ENCODE peak calls at places on chromosomes 2 and 18, in five cellular contexts. One of them, this sample, is unnamed.

GRCh38 chr2:70767699-70768584 is at the start of gene ADD2:
- DNase-seq in stomach: no peak
- DNase-seq in AG04450: no peak
- DNase-seq in A549: peak
- DNase-seq in right cardiac atrium: peak
- DNase-seq in this sample: peak

GRCh38 chr2:107419191-107419590 is 407.5 kb upstream of the RGPD4 start:
- DNase-seq in stomach: no peak
- DNase-seq in AG04450: no peak
- DNase-seq in A549: no peak
- DNase-seq in right cardiac atrium: no peak
- DNase-seq in this sample: no peak

GRCh38 chr2:168903888-168904287 is 2.8 kb downstream of the G6PC2 start:
- DNase-seq in stomach: no peak
- DNase-seq in AG04450: no peak
- DNase-seq in A549: no peak
- DNase-seq in right cardiac atrium: no peak
- DNase-seq in this sample: no peak

GRCh38 chr18:22170421-22171262 is 1.3 kb downstream of the GATA6 start:
- DNase-seq in stomach: no peak
- DNase-seq in AG04450: peak
- DNase-seq in A549: peak
- DNase-seq in right cardiac atrium: peak
- DNase-seq in this sample: peak

GRCh38 chr2:72851333-72851732 is 25.5 kb upstream of the EXOC6B start:
- DNase-seq in stomach: no peak
- DNase-seq in AG04450: no peak
- DNase-seq in A549: no peak
- DNase-seq in right cardiac atrium: no peak
- DNase-seq in this sample: no peak

GRCh38 chr18:32888311-32888710 is 115.5 kb upstream of the KLHL14 start:
- DNase-seq in stomach: no peak
- DNase-seq in AG04450: no peak
- DNase-seq in A549: no peak
- DNase-seq in right cardiac atrium: no peak
- DNase-seq in this sample: no peak

GRCh38 chr2:239380831-239381708 is 19.8 kb downstream of the HDAC4 start:
- DNase-seq in stomach: no peak
- DNase-seq in AG04450: no peak
- DNase-seq in A549: no peak
- DNase-seq in right cardiac atrium: no peak
- DNase-seq in this sample: peak

GRCh38 chr2:140526575-140526974 is 1604.2 kb downstream of the LRP1B start:
- DNase-seq in stomach: no peak
- DNase-seq in AG04450: no peak
- DNase-seq in A549: peak
- DNase-seq in right cardiac atrium: no peak
- DNase-seq in this sample: no peak

GRCh38 chr2:189783927-189784867 is at the start of the genes ORMDL1 and PMS1:
- DNase-seq in stomach: peak
- DNase-seq in AG04450: peak
- DNase-seq in A549: peak
- DNase-seq in right cardiac atrium: peak
- DNase-seq in this sample: peak

GRCh38 chr2:145286716-145287115 is 766.8 kb upstream of the ZEB2 start:
- DNase-seq in stomach: no peak
- DNase-seq in AG04450: no peak
- DNase-seq in A549: no peak
- DNase-seq in right cardiac atrium: no peak
- DNase-seq in this sample: no peak

GRCh38 chr18:25463726-25464125 is 111.8 kb upstream of the ZNF521 start:
- DNase-seq in stomach: no peak
- DNase-seq in AG04450: no peak
- DNase-seq in A549: no peak
- DNase-seq in right cardiac atrium: no peak
- DNase-seq in this sample: no peak

GRCh38 chr2:9168851-9169250 is 37.8 kb upstream of the ASAP2 start:
- DNase-seq in stomach: no peak
- DNase-seq in AG04450: no peak
- DNase-seq in A549: no peak
- DNase-seq in right cardiac atrium: no peak
- DNase-seq in this sample: no peak

GRCh38 chr2:103138123-103138886 is 376.5 kb downstream of the TMEM182 start:
- DNase-seq in stomach: no peak
- DNase-seq in AG04450: no peak
- DNase-seq in A549: no peak
- DNase-seq in right cardiac atrium: no peak
- DNase-seq in this sample: no peak

GRCh38 chr18:79693561-79694205 is 14.1 kb downstream of the CTDP1 start:
- DNase-seq in stomach: no peak
- DNase-seq in AG04450: no peak
- DNase-seq in A549: no peak
- DNase-seq in right cardiac atrium: peak
- DNase-seq in this sample: no peak

GRCh38 chr2:64987001-64987962 is 1.9 kb upstream of the SLC1A4 start:
- DNase-seq in stomach: no peak
- DNase-seq in AG04450: no peak
- DNase-seq in A549: no peak
- DNase-seq in right cardiac atrium: no peak
- DNase-seq in this sample: no peak

GRCh38 chr18:30271716-30272115 is 770.8 kb downstream of the DSC3 start:
- DNase-seq in stomach: no peak
- DNase-seq in AG04450: no peak
- DNase-seq in A549: no peak
- DNase-seq in right cardiac atrium: no peak
- DNase-seq in this sample: no peak

GRCh38 chr2:85237849-85238570 is 89.8 kb downstream of the TGOLN2 start:
- DNase-seq in stomach: no peak
- DNase-seq in AG04450: no peak
- DNase-seq in A549: no peak
- DNase-seq in right cardiac atrium: peak
- DNase-seq in this sample: no peak

GRCh38 chr2:227816507-227817274 is 3.0 kb downstream of the CCL20 start:
- DNase-seq in stomach: no peak
- DNase-seq in AG04450: no peak
- DNase-seq in A549: peak
- DNase-seq in right cardiac atrium: no peak
- DNase-seq in this sample: no peak

GRCh38 chr2:86806059-86806857 is 15.5 kb upstream of the CD8A start:
- DNase-seq in stomach: no peak
- DNase-seq in AG04450: no peak
- DNase-seq in A549: no peak
- DNase-seq in right cardiac atrium: no peak
- DNase-seq in this sample: no peak

GRCh38 chr2:224687156-224687555 is 29.0 kb downstream of the CCDC195 start:
- DNase-seq in stomach: no peak
- DNase-seq in AG04450: no peak
- DNase-seq in A549: no peak
- DNase-seq in right cardiac atrium: no peak
- DNase-seq in this sample: no peak

GRCh38 chr2:214695789-214696188 is 113.7 kb downstream of the BARD1 start:
- DNase-seq in stomach: no peak
- DNase-seq in AG04450: no peak
- DNase-seq in A549: no peak
- DNase-seq in right cardiac atrium: no peak
- DNase-seq in this sample: no peak

GRCh38 chr2:20314562-20315521 is 35.8 kb downstream of the PUM2 start:
- DNase-seq in stomach: no peak
- DNase-seq in AG04450: no peak
- DNase-seq in A549: no peak
- DNase-seq in right cardiac atrium: no peak
- DNase-seq in this sample: no peak

GRCh38 chr18:48004577-48004976 is 74.1 kb upstream of the SMAD2 start:
- DNase-seq in stomach: no peak
- DNase-seq in AG04450: no peak
- DNase-seq in A549: peak
- DNase-seq in right cardiac atrium: no peak
- DNase-seq in this sample: no peak

GRCh38 chr2:73902284-73902683 is 9.5 kb downstream of the ACTG2 start:
- DNase-seq in stomach: no peak
- DNase-seq in AG04450: no peak
- DNase-seq in A549: no peak
- DNase-seq in right cardiac atrium: no peak
- DNase-seq in this sample: no peak
- H3K27ac ChIP-seq in stomach: no peak
- H3K27ac ChIP-seq in AG04450: peak
- H3K27ac ChIP-seq in A549: no peak
- H3K27ac ChIP-seq in right cardiac atrium: no peak
- H3K27ac ChIP-seq in this sample: no peak

DNA sequence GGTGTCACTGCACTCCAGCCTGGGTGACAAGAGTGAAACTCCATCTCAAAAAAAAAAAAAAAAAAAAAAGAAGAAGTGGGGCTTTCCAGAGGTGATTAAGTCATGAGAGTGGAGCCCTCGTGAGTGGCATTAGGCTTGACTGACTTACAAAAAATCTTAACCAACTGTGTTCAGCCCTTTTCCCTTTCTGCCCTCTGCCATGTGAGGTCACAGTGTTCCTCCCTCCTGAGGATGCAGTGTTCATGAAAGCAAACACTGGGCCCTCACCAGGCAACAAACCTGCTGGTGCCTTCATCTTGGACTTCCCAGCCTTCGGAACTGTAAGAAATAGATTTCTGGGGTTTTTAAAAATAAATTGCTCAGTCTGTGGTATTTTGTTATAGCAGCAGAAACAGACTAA is 37.0 kb upstream of the METTL21A start:
- DNase-seq in stomach: no peak
- DNase-seq in AG04450: no peak
- DNase-seq in A549: no peak
- DNase-seq in right cardiac atrium: no peak
- DNase-seq in this sample: no peak
- H3K27ac ChIP-seq in stomach: no peak
- H3K27ac ChIP-seq in AG04450: no peak
- H3K27ac ChIP-seq in A549: no peak
- H3K27ac ChIP-seq in right cardiac atrium: no peak
- H3K27ac ChIP-seq in this sample: no peak

GRCh38 chr2:157442636-157443035 is 1.3 kb downstream of the CYTIP start:
- DNase-seq in stomach: no peak
- DNase-seq in AG04450: no peak
- DNase-seq in A549: no peak
- DNase-seq in right cardiac atrium: no peak
- DNase-seq in this sample: no peak

GRCh38 chr2:157443795-157444642 is at the start of gene CYTIP:
- DNase-seq in stomach: peak
- DNase-seq in AG04450: no peak
- DNase-seq in A549: no peak
- DNase-seq in right cardiac atrium: peak
- DNase-seq in this sample: peak

GRCh38 chr2:157443090-157443489 is 799 bp downstream of the CYTIP start:
- DNase-seq in stomach: no peak
- DNase-seq in AG04450: no peak
- DNase-seq in A549: no peak
- DNase-seq in right cardiac atrium: no peak
- DNase-seq in this sample: no peak

GRCh38 chr2:157447031-157447430 is 3.1 kb upstream of the CYTIP start:
- DNase-seq in stomach: no peak
- DNase-seq in AG04450: no peak
- DNase-seq in A549: no peak
- DNase-seq in right cardiac atrium: no peak
- DNase-seq in this sample: no peak

GRCh38 chr2:157444643-157445040 is 753 bp upstream of the CYTIP start:
- DNase-seq in stomach: no peak
- DNase-seq in AG04450: no peak
- DNase-seq in A549: no peak
- DNase-seq in right cardiac atrium: no peak
- DNase-seq in this sample: no peak
- H3K27ac ChIP-seq in stomach: peak
- H3K27ac ChIP-seq in AG04450: no peak
- H3K27ac ChIP-seq in A549: no peak
- H3K27ac ChIP-seq in right cardiac atrium: peak
- H3K27ac ChIP-seq in this sample: peak

DNA sequence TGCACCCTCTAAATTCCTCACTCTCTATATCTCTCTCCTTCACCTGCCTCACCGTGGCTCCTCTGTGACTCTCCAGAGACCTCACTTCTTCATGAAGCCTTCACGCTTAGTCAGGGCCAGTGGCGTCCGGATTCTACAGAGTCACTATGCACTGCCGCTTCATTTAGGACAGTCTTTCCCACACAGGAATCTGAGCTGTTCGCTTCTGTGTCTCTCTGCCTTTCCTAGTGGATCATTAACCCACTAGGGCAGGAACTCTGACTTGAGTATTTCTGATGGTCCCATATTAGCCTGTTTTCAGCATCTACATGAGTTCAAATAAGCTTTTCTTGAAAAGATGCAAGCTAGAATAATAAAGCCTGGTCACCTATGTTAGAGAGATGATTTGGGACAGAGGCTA is 180.2 kb upstream of the DOK6 start:
- DNase-seq in stomach: no peak
- DNase-seq in AG04450: no peak
- DNase-seq in A549: no peak
- DNase-seq in right cardiac atrium: no peak
- DNase-seq in this sample: no peak
- H3K27ac ChIP-seq in stomach: no peak
- H3K27ac ChIP-seq in AG04450: no peak
- H3K27ac ChIP-seq in A549: no peak
- H3K27ac ChIP-seq in right cardiac atrium: no peak
- H3K27ac ChIP-seq in this sample: no peak

GRCh38 chr2:230793573-230794359 is 71.0 kb upstream of the ITM2C start:
- DNase-seq in stomach: peak
- DNase-seq in AG04450: peak
- DNase-seq in A549: peak
- DNase-seq in right cardiac atrium: peak
- DNase-seq in this sample: peak
- H3K27ac ChIP-seq in stomach: peak
- H3K27ac ChIP-seq in AG04450: peak
- H3K27ac ChIP-seq in A549: peak
- H3K27ac ChIP-seq in right cardiac atrium: peak
- H3K27ac ChIP-seq in this sample: peak

GRCh38 chr2:128593518-128594272 is 275.0 kb upstream of the HS6ST1 start:
- DNase-seq in stomach: peak
- DNase-seq in AG04450: no peak
- DNase-seq in A549: no peak
- DNase-seq in right cardiac atrium: peak
- DNase-seq in this sample: no peak
- H3K27ac ChIP-seq in stomach: no peak
- H3K27ac ChIP-seq in AG04450: no peak
- H3K27ac ChIP-seq in A549: no peak
- H3K27ac ChIP-seq in right cardiac atrium: no peak
- H3K27ac ChIP-seq in this sample: no peak

GRCh38 chr2:217909156-217909820 is 93.5 kb downstream of the TNS1 start:
- DNase-seq in stomach: no peak
- DNase-seq in AG04450: no peak
- DNase-seq in A549: no peak
- DNase-seq in right cardiac atrium: peak
- DNase-seq in this sample: no peak
- H3K27ac ChIP-seq in stomach: peak
- H3K27ac ChIP-seq in AG04450: no peak
- H3K27ac ChIP-seq in A549: peak
- H3K27ac ChIP-seq in right cardiac atrium: peak
- H3K27ac ChIP-seq in this sample: peak

GRCh38 chr2:187985923-187986322 is 305.8 kb upstream of the GULP1 start:
- DNase-seq in stomach: no peak
- DNase-seq in AG04450: no peak
- DNase-seq in A549: no peak
- DNase-seq in right cardiac atrium: no peak
- DNase-seq in this sample: no peak
- H3K27ac ChIP-seq in stomach: no peak
- H3K27ac ChIP-seq in AG04450: no peak
- H3K27ac ChIP-seq in A549: peak
- H3K27ac ChIP-seq in right cardiac atrium: no peak
- H3K27ac ChIP-seq in this sample: no peak

GRCh38 chr2:173997269-173997668 is 32.1 kb upstream of the SP3 start:
- DNase-seq in stomach: peak
- DNase-seq in AG04450: no peak
- DNase-seq in A549: no peak
- DNase-seq in right cardiac atrium: peak
- DNase-seq in this sample: peak
- H3K27ac ChIP-seq in stomach: peak
- H3K27ac ChIP-seq in AG04450: peak
- H3K27ac ChIP-seq in A549: no peak
- H3K27ac ChIP-seq in right cardiac atrium: no peak
- H3K27ac ChIP-seq in this sample: peak

This sample was measured in adrenal gland.